ENCODE peak calls at places on chromosomes 7 and 10, in eight cellular contexts. One of them, this sample, is unnamed.

GRCh38 chr10:118032564-118032963 is 14.2 kb downstream of the RAB11FIP2 start:
- DNase-seq in activated CD4-positive, CD25-positive, alpha-beta regulatory T cell: no peak
- DNase-seq in PC-9: no peak
- DNase-seq in EL: no peak
- DNase-seq in IMR-90: no peak
- DNase-seq in A172: no peak
- DNase-seq in HEK293T: no peak
- DNase-seq in ELF-1: no peak
- DNase-seq in this sample: peak; percentile 78

GRCh38 chr10:71505366-71505760 is 108.6 kb downstream of the CDH23 start:
- DNase-seq in activated CD4-positive, CD25-positive, alpha-beta regulatory T cell: no peak
- DNase-seq in PC-9: no peak
- DNase-seq in EL: no peak
- DNase-seq in IMR-90: no peak
- DNase-seq in A172: no peak
- DNase-seq in HEK293T: no peak
- DNase-seq in ELF-1: no peak
- DNase-seq in this sample: no peak

GRCh38 chr10:46282460-46283216 is 4.2 kb upstream of the ANTXRL start:
- DNase-seq in activated CD4-positive, CD25-positive, alpha-beta regulatory T cell: peak; percentile 44
- DNase-seq in PC-9: no peak
- DNase-seq in EL: peak; percentile 82
- DNase-seq in IMR-90: peak; percentile 62
- DNase-seq in A172: peak; percentile 64
- DNase-seq in HEK293T: peak; percentile 62
- DNase-seq in ELF-1: peak; percentile 69
- DNase-seq in this sample: peak; percentile 56

GRCh38 chr10:11658801-11659368 is 47.4 kb upstream of the USP6NL start:
- DNase-seq in activated CD4-positive, CD25-positive, alpha-beta regulatory T cell: no peak
- DNase-seq in PC-9: no peak
- DNase-seq in EL: peak; percentile 22
- DNase-seq in IMR-90: no peak
- DNase-seq in A172: no peak
- DNase-seq in HEK293T: no peak
- DNase-seq in ELF-1: peak; percentile 15
- DNase-seq in this sample: no peak

GRCh38 chr10:103575416-103576075 is 82.0 kb downstream of the NEURL1 start:
- DNase-seq in activated CD4-positive, CD25-positive, alpha-beta regulatory T cell: no peak
- DNase-seq in PC-9: no peak
- DNase-seq in EL: peak; percentile 21
- DNase-seq in IMR-90: no peak
- DNase-seq in A172: no peak
- DNase-seq in HEK293T: no peak
- DNase-seq in ELF-1: no peak
- DNase-seq in this sample: no peak

GRCh38 chr7:39504963-39505362 is 61.2 kb upstream of the YAE1 start:
- DNase-seq in activated CD4-positive, CD25-positive, alpha-beta regulatory T cell: no peak
- DNase-seq in PC-9: peak; percentile 72
- DNase-seq in EL: peak; percentile 84
- DNase-seq in IMR-90: peak; percentile 40
- DNase-seq in A172: peak; percentile 90
- DNase-seq in HEK293T: no peak
- DNase-seq in ELF-1: no peak
- DNase-seq in this sample: peak; percentile 54

GRCh38 chr7:155470186-155470487 is 12.2 kb downstream of the EN2 start:
- DNase-seq in activated CD4-positive, CD25-positive, alpha-beta regulatory T cell: no peak
- DNase-seq in PC-9: no peak
- DNase-seq in EL: no peak
- DNase-seq in IMR-90: no peak
- DNase-seq in A172: no peak
- DNase-seq in HEK293T: no peak
- DNase-seq in ELF-1: no peak
- DNase-seq in this sample: no peak

GRCh38 chr7:151088019-151088855 is 2.0 kb downstream of the AGAP3 start:
- DNase-seq in activated CD4-positive, CD25-positive, alpha-beta regulatory T cell: no peak
- DNase-seq in PC-9: no peak
- DNase-seq in EL: peak; percentile 48
- DNase-seq in IMR-90: no peak
- DNase-seq in A172: no peak
- DNase-seq in HEK293T: no peak
- DNase-seq in ELF-1: peak; percentile 32
- DNase-seq in this sample: no peak

GRCh38 chr10:117477961-117478670 is 64.4 kb upstream of the EMX2 start:
- DNase-seq in activated CD4-positive, CD25-positive, alpha-beta regulatory T cell: no peak
- DNase-seq in PC-9: peak; percentile 76
- DNase-seq in EL: peak; percentile 77
- DNase-seq in IMR-90: peak; percentile 19
- DNase-seq in A172: peak; percentile 80
- DNase-seq in HEK293T: peak; percentile 38
- DNase-seq in ELF-1: peak; percentile 35
- DNase-seq in this sample: peak; percentile 86

GRCh38 chr10:29443745-29444523 is 155.1 kb downstream of the LYZL1 start:
- DNase-seq in activated CD4-positive, CD25-positive, alpha-beta regulatory T cell: no peak
- DNase-seq in PC-9: no peak
- DNase-seq in EL: peak; percentile 36
- DNase-seq in IMR-90: peak; percentile 25
- DNase-seq in A172: peak; percentile 25
- DNase-seq in HEK293T: no peak
- DNase-seq in ELF-1: peak; percentile 41
- DNase-seq in this sample: peak; percentile 20

GRCh38 chr7:136134503-136134902 is 157.3 kb upstream of the MTPN start:
- DNase-seq in activated CD4-positive, CD25-positive, alpha-beta regulatory T cell: no peak
- DNase-seq in PC-9: no peak
- DNase-seq in EL: peak; percentile 86
- DNase-seq in IMR-90: peak; percentile 44
- DNase-seq in A172: peak; percentile 65
- DNase-seq in HEK293T: no peak
- DNase-seq in ELF-1: peak; percentile 16
- DNase-seq in this sample: peak; percentile 32

GRCh38 chr10:60182691-60183090 is 207.0 kb downstream of the ANK3 start:
- DNase-seq in activated CD4-positive, CD25-positive, alpha-beta regulatory T cell: no peak
- DNase-seq in PC-9: no peak
- DNase-seq in EL: peak; percentile 25
- DNase-seq in IMR-90: peak; percentile 21
- DNase-seq in A172: no peak
- DNase-seq in HEK293T: no peak
- DNase-seq in ELF-1: no peak
- DNase-seq in this sample: peak; percentile 57

GRCh38 chr7:112160771-112161150 is 45.4 kb downstream of the DOCK4 start:
- DNase-seq in activated CD4-positive, CD25-positive, alpha-beta regulatory T cell: no peak
- DNase-seq in PC-9: no peak
- DNase-seq in EL: no peak
- DNase-seq in IMR-90: no peak
- DNase-seq in A172: no peak
- DNase-seq in HEK293T: no peak
- DNase-seq in ELF-1: no peak
- DNase-seq in this sample: no peak

GRCh38 chr10:37379991-37380390 is 254.6 kb downstream of the ANKRD30A start:
- DNase-seq in activated CD4-positive, CD25-positive, alpha-beta regulatory T cell: no peak
- DNase-seq in PC-9: no peak
- DNase-seq in EL: no peak
- DNase-seq in IMR-90: no peak
- DNase-seq in A172: peak; percentile 29
- DNase-seq in HEK293T: no peak
- DNase-seq in ELF-1: no peak
- DNase-seq in this sample: no peak

GRCh38 chr10:124689911-124690498 is 54.2 kb downstream of the FAM53B start:
- DNase-seq in activated CD4-positive, CD25-positive, alpha-beta regulatory T cell: no peak
- DNase-seq in PC-9: no peak
- DNase-seq in EL: no peak
- DNase-seq in IMR-90: peak; percentile 13
- DNase-seq in A172: no peak
- DNase-seq in HEK293T: no peak
- DNase-seq in ELF-1: no peak
- DNase-seq in this sample: no peak

GRCh38 chr7:92768501-92769360 is 67.6 kb downstream of the CDK6 start:
- DNase-seq in activated CD4-positive, CD25-positive, alpha-beta regulatory T cell: peak; percentile 2
- DNase-seq in PC-9: no peak
- DNase-seq in EL: peak; percentile 62
- DNase-seq in IMR-90: peak; percentile 64
- DNase-seq in A172: no peak
- DNase-seq in HEK293T: no peak
- DNase-seq in ELF-1: no peak
- DNase-seq in this sample: no peak

GRCh38 chr10:12129222-12130111 is at the start of gene SEC61A2:
- DNase-seq in activated CD4-positive, CD25-positive, alpha-beta regulatory T cell: peak; percentile 95
- DNase-seq in PC-9: peak; percentile 67
- DNase-seq in EL: peak; percentile 91
- DNase-seq in IMR-90: peak; percentile 84
- DNase-seq in A172: peak; percentile 66
- DNase-seq in HEK293T: peak; percentile 100
- DNase-seq in ELF-1: peak; percentile 90
- DNase-seq in this sample: peak; percentile 56

GRCh38 chr10:124119933-124120332 is 26.5 kb upstream of the CHST15 start:
- DNase-seq in activated CD4-positive, CD25-positive, alpha-beta regulatory T cell: no peak
- DNase-seq in PC-9: no peak
- DNase-seq in EL: no peak
- DNase-seq in IMR-90: no peak
- DNase-seq in A172: no peak
- DNase-seq in HEK293T: no peak
- DNase-seq in ELF-1: no peak
- DNase-seq in this sample: no peak

GRCh38 chr10:60446855-60447254 is 57.2 kb upstream of the ANK3 start:
- DNase-seq in activated CD4-positive, CD25-positive, alpha-beta regulatory T cell: no peak
- DNase-seq in PC-9: peak; percentile 76
- DNase-seq in EL: peak; percentile 48
- DNase-seq in IMR-90: no peak
- DNase-seq in A172: peak; percentile 71
- DNase-seq in HEK293T: no peak
- DNase-seq in ELF-1: no peak
- DNase-seq in this sample: peak; percentile 23

GRCh38 chr7:123979876-123980275 is 53.0 kb downstream of the TMEM229A start:
- DNase-seq in activated CD4-positive, CD25-positive, alpha-beta regulatory T cell: no peak
- DNase-seq in PC-9: no peak
- DNase-seq in EL: peak; percentile 3
- DNase-seq in IMR-90: no peak
- DNase-seq in A172: peak; percentile 60
- DNase-seq in HEK293T: no peak
- DNase-seq in ELF-1: no peak
- DNase-seq in this sample: peak; percentile 20

GRCh38 chr10:87707254-87707653 is 47.6 kb downstream of the PAPSS2 start:
- DNase-seq in activated CD4-positive, CD25-positive, alpha-beta regulatory T cell: no peak
- DNase-seq in PC-9: no peak
- DNase-seq in EL: no peak
- DNase-seq in IMR-90: no peak
- DNase-seq in A172: no peak
- DNase-seq in HEK293T: no peak
- DNase-seq in ELF-1: no peak
- DNase-seq in this sample: no peak

GRCh38 chr7:114793155-114793849 is 128.6 kb upstream of the MDFIC start:
- DNase-seq in activated CD4-positive, CD25-positive, alpha-beta regulatory T cell: no peak
- DNase-seq in PC-9: no peak
- DNase-seq in EL: no peak
- DNase-seq in IMR-90: no peak
- DNase-seq in A172: no peak
- DNase-seq in HEK293T: no peak
- DNase-seq in ELF-1: no peak
- DNase-seq in this sample: no peak

GRCh38 chr7:99558306-99559275 is at the start of gene ZNF655:
- DNase-seq in activated CD4-positive, CD25-positive, alpha-beta regulatory T cell: peak; percentile 84
- DNase-seq in PC-9: peak; percentile 52
- DNase-seq in EL: peak; percentile 90
- DNase-seq in IMR-90: peak; percentile 85
- DNase-seq in A172: peak; percentile 85
- DNase-seq in HEK293T: peak; percentile 93
- DNase-seq in ELF-1: peak; percentile 95
- DNase-seq in this sample: peak; percentile 79

GRCh38 chr7:142792593-142792992 is 21.8 kb downstream of the PRSS2 start:
- DNase-seq in activated CD4-positive, CD25-positive, alpha-beta regulatory T cell: no peak
- DNase-seq in PC-9: peak; percentile 32
- DNase-seq in EL: no peak
- DNase-seq in IMR-90: no peak
- DNase-seq in A172: no peak
- DNase-seq in HEK293T: no peak
- DNase-seq in ELF-1: no peak
- DNase-seq in this sample: no peak

GRCh38 chr10:51707821-51708424 is 8.5 kb upstream of the CSTF2T start:
- DNase-seq in activated CD4-positive, CD25-positive, alpha-beta regulatory T cell: no peak
- DNase-seq in PC-9: no peak
- DNase-seq in EL: no peak
- DNase-seq in IMR-90: no peak
- DNase-seq in A172: no peak
- DNase-seq in HEK293T: no peak
- DNase-seq in ELF-1: no peak
- DNase-seq in this sample: no peak

GRCh38 chr7:131897016-131897789 is 340.8 kb upstream of the PODXL start:
- DNase-seq in activated CD4-positive, CD25-positive, alpha-beta regulatory T cell: no peak
- DNase-seq in PC-9: no peak
- DNase-seq in EL: peak; percentile 61
- DNase-seq in IMR-90: peak; percentile 24
- DNase-seq in A172: peak; percentile 96
- DNase-seq in HEK293T: peak; percentile 51
- DNase-seq in ELF-1: peak; percentile 91
- DNase-seq in this sample: peak; percentile 93